ENCODE peak calls at places on chromosomes 16 and 17, in six cellular contexts. O, U, H, J, K and Z are unnamed samples.

GRCh38 chr17:68491864-68492263 is 20.4 kb upstream of the PRKAR1A start:
- DNase-seq in O (no peak), U (peak), H (no peak), J (peak), K (no peak), Z (no peak)

GRCh38 chr17:57096472-57097198 is 11.6 kb downstream of the AKAP1 start:
- DNase-seq in O (no peak), U (no peak), H (no peak), J (no peak), K (no peak), Z (no peak)

GRCh38 chr17:79306688-79307323 is 232.2 kb downstream of the ENGASE start:
- DNase-seq in O (peak), U (no peak), H (peak), J (peak), K (no peak), Z (no peak)

GRCh38 chr16:19095699-19096098 is 18.1 kb upstream of the ITPRIPL2 start:
- DNase-seq in O (peak), U (no peak), H (no peak), J (no peak), K (peak), Z (no peak)

GRCh38 chr17:41537990-41538389 is 9.9 kb upstream of the KRT19 start:
- DNase-seq in O (no peak), U (no peak), H (no peak), J (no peak), K (no peak), Z (peak)

GRCh38 chr17:7094661-7095064 is 14.6 kb upstream of the CLEC10A start:
- DNase-seq in O (peak), U (no peak), H (no peak), J (no peak), K (no peak), Z (no peak)

GRCh38 chr16:57281791-57282190 is 2.7 kb downstream of the PLLP start:
- DNase-seq in O (no peak), U (no peak), H (no peak), J (no peak), K (no peak), Z (no peak)

GRCh38 chr17:55496094-55496881 is 15.0 kb downstream of the SMIM36 start:
- DNase-seq in O (no peak), U (peak), H (no peak), J (no peak), K (peak), Z (peak)

GRCh38 chr16:27237229-27238015 is 31.1 kb downstream of the NSMCE1 start:
- DNase-seq in O (peak), U (no peak), H (no peak), J (no peak), K (peak), Z (peak)

GRCh38 chr16:57950382-57950781 is 20.5 kb downstream of the CNGB1 start:
- DNase-seq in O (no peak), U (no peak), H (no peak), J (no peak), K (no peak), Z (no peak)

GRCh38 chr17:79721993-79722671 is 8.6 kb upstream of the ENPP7 start:
- DNase-seq in O (no peak), U (no peak), H (no peak), J (no peak), K (no peak), Z (no peak)

GRCh38 chr17:50658602-50659001 is 23.9 kb downstream of the ABCC3 start:
- DNase-seq in O (no peak), U (no peak), H (no peak), J (no peak), K (no peak), Z (no peak)

GRCh38 chr17:53316073-53316472 is 506.7 kb upstream of the KIF2B start:
- DNase-seq in O (no peak), U (no peak), H (no peak), J (no peak), K (no peak), Z (no peak)

GRCh38 chr17:20276430-20276829 is 190.9 kb downstream of the LGALS9B start:
- DNase-seq in O (no peak), U (no peak), H (no peak), J (no peak), K (no peak), Z (no peak)

GRCh38 chr17:40548982-40549680 is 16.1 kb downstream of the CCR7 start:
- DNase-seq in O (peak), U (peak), H (no peak), J (no peak), K (peak), Z (peak)

GRCh38 chr16:1163567-1164055 is 10.7 kb downstream of the CACNA1H start:
- DNase-seq in O (no peak), U (no peak), H (no peak), J (no peak), K (peak), Z (no peak)

GRCh38 chr17:75110307-75110937 is 653 bp downstream of the ARMC7 start:
- DNase-seq in O (no peak), U (peak), H (no peak), J (no peak), K (no peak), Z (peak)

GRCh38 chr17:32158870-32159585 is 16.7 kb downstream of the RHOT1 start:
- DNase-seq in O (no peak), U (no peak), H (no peak), J (no peak), K (no peak), Z (no peak)

GRCh38 chr16:11333696-11334095 is 11.6 kb upstream of the RMI2 start:
- DNase-seq in O (no peak), U (no peak), H (no peak), J (no peak), K (peak), Z (no peak)

GRCh38 chr16:23280483-23280967 is 21.6 kb upstream of the SCNN1B start:
- DNase-seq in O (no peak), U (no peak), H (no peak), J (no peak), K (peak), Z (no peak)

GRCh38 chr16:47141773-47142468 is 1.8 kb downstream of the NETO2 start:
- DNase-seq in O (peak), U (peak), H (peak), J (peak), K (peak), Z (peak)

GRCh38 chr17:79078476-79079190 is 4.0 kb downstream of the ENGASE start:
- DNase-seq in O (no peak), U (peak), H (no peak), J (no peak), K (no peak), Z (no peak)

GRCh38 chr17:58329035-58329807 is 626 bp upstream of the TSPOAP1 start:
- DNase-seq in O (no peak), U (no peak), H (no peak), J (no peak), K (no peak), Z (no peak)

GRCh38 chr17:59634632-59635561 is 15.2 kb downstream of the CLTC start:
- DNase-seq in O (no peak), U (no peak), H (no peak), J (no peak), K (no peak), Z (no peak)

GRCh38 chr17:77110006-77110374 is 30.8 kb upstream of the SEC14L1 start:
- DNase-seq in O (no peak), U (no peak), H (no peak), J (peak), K (peak), Z (peak)

GRCh38 chr16:58515125-58515870 is at the start of gene SETD6:
- DNase-seq in O (peak), U (peak), H (peak), J (peak), K (peak), Z (peak)

GRCh38 chr16:85514601-85515318 is 98.4 kb upstream of the GSE1 start:
- DNase-seq in O (peak), U (peak), H (peak), J (peak), K (peak), Z (peak)

GRCh38 chr17:33016920-33017319 is 25.3 kb downstream of the SPACA3 start:
- DNase-seq in O (no peak), U (no peak), H (no peak), J (no peak), K (no peak), Z (no peak)

GRCh38 chr17:14135906-14136590 is 66.7 kb downstream of the COX10 start:
- DNase-seq in O (no peak), U (no peak), H (no peak), J (no peak), K (no peak), Z (no peak)

GRCh38 chr16:21611546-21612384 is 12.4 kb downstream of the METTL9 start:
- DNase-seq in O (no peak), U (no peak), H (no peak), J (no peak), K (no peak), Z (peak)

GRCh38 chr17:83152221-83152744 is 72.9 kb downstream of the METRNL start:
- DNase-seq in O (peak), U (no peak), H (no peak), J (no peak), K (no peak), Z (no peak)

GRCh38 chr17:80770881-80771611 is 220.6 kb upstream of the CHMP6 start:
- DNase-seq in O (no peak), U (no peak), H (no peak), J (no peak), K (no peak), Z (no peak)

GRCh38 chr17:70091681-70092080 is 16.7 kb downstream of the KCNJ16 start:
- DNase-seq in O (no peak), U (no peak), H (no peak), J (no peak), K (no peak), Z (peak)

GRCh38 chr17:75345514-75346167 is 56.4 kb upstream of the SLC25A19 start:
- DNase-seq in O (no peak), U (no peak), H (no peak), J (no peak), K (no peak), Z (no peak)

GRCh38 chr17:63996430-63997182 is 1.5 kb upstream of the PRR29 start:
- DNase-seq in O (peak), U (no peak), H (no peak), J (no peak), K (no peak), Z (no peak)

GRCh38 chr17:51467336-51467735 is 207.0 kb downstream of the UTP18 start:
- DNase-seq in O (no peak), U (no peak), H (no peak), J (no peak), K (no peak), Z (no peak)

GRCh38 chr17:68097161-68097805 is 61.7 kb downstream of the KPNA2 start:
- DNase-seq in O (no peak), U (no peak), H (no peak), J (no peak), K (no peak), Z (no peak)

GRCh38 chr16:14629612-14629918 is 495 bp downstream of the PARN start:
- DNase-seq in O (no peak), U (no peak), H (no peak), J (no peak), K (no peak), Z (no peak)

DNA sequence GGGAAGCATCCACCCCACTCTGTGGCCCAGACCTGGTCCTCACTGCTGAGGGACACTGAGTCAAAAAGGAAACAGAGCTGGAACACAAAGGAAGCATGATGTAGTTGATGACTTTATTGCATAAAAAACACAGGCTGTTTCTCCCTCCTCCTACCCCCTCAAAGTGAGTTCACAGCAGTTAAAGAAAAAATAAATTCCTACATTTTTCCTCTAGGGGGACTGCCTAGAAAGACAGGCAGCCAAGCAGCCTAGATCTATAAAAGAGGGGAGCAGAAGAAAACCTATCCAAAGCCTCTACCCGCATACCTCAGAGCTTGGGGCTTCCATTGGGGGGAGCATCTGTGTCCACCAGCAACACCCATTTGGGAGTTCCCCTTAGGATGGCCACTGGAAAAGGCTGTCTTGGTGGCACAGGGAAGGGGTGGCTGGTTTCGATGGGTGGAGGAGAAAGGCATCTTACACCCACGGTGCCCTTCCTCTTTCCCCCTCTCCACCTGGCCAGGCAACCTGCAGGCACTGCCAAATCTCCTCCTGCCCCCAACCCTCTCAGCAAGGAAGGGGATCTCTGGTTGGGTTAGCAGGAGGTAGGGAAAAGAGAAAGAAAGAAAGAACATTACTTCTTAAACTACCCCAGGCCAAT is 3.9 kb upstream of the SCRN2 start:
- DNase-seq in O (no peak), U (no peak), H (no peak), J (no peak), K (no peak), Z (peak)
- TF ChIP-seq CTCF in O (no peak), U (no peak), H (no peak), J (no peak), K (peak), Z (peak)

DNA sequence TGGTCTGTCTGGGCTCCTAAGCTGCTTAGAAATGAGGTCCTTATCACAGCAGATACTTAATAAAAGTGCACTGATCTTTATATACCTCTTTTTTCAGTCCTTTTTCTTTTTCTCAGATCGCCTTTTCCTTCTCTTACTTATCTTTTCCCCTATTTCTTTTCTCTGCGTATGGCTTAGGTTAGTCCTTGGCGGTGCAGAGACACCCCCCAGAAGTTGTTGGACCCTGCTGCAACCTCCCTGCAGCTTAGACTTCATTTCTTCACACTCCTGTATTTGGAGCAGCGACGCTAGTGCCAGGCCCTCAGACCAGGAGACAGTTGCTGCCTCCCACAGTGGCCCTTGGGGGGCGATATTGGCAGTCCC is 67.6 kb downstream of the CENPV start:
- DNase-seq in O (no peak), U (no peak), H (no peak), J (no peak), K (no peak), Z (no peak)
- H3K4me3 ChIP-seq in O (peak), U (no peak), H (peak), J (peak), K (no peak), Z (peak)

GRCh38 chr16:60755907-60756306 is 1280.3 kb downstream of the CDH8 start:
- DNase-seq in O (no peak), U (no peak), H (no peak), J (no peak), K (peak), Z (peak)
- TF ChIP-seq CTCF in O (no peak), U (no peak), H (no peak), J (peak), K (no peak), Z (peak)

GRCh38 chr16:67538666-67539101 is 10.1 kb downstream of the RIPOR1 start:
- DNase-seq in O (no peak), U (no peak), H (no peak), J (no peak), K (peak), Z (peak)
- H3K4me3 ChIP-seq in O (peak), U (peak), H (peak), J (peak), K (peak), Z (peak)

DNA sequence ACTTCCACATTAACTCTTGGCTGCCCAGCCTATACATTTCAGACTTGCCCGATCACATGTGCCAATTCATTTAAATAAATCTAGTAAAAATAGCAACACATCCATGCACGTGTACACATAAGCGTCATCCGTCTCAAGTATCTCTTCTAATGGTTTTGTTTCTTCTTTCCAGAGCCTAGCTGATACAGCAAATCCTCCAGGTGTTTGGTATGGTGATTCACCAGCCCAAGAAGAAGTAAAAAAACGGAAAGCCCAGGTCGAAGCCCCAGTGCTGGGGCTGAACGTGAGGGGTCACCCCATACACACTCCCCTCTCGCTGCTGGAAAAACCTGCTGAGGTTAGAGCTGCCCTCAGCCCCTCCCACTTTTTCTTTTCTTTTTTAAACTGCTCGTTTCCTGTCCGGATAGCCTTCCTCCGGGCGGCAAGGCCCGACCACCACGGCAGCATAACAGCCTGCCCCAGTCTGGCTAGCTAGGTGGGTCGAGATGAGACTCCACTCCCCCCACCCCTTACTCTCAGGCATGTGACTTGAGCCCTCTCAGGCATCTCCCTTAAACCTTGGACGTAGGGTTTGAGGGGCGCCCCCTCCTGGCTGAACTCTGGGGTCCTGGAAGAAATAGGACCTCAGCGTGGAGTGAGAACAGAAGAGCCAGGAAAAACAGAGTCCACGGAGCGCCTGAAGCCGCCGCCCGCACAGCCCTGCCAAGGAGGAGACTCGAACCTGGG is 13.9 kb upstream of the OR1F1 start:
- DNase-seq in O (no peak), U (no peak), H (no peak), J (no peak), K (no peak), Z (no peak)
- TF ChIP-seq CTCF in O (no peak), U (no peak), H (no peak), J (no peak), K (peak), Z (peak)

GRCh38 chr17:46770439-46770817 is 48.1 kb downstream of the WNT3 start:
- DNase-seq in O (no peak), U (no peak), H (no peak), J (no peak), K (no peak), Z (no peak)

GRCh38 chr17:46769531-46770438 is 48.7 kb downstream of the WNT3 start:
- DNase-seq in O (peak), U (peak), H (peak), J (no peak), K (no peak), Z (peak)

GRCh38 chr17:46771601-46772012 is 46.9 kb downstream of the WNT3 start:
- DNase-seq in O (no peak), U (no peak), H (no peak), J (no peak), K (peak), Z (peak)

GRCh38 chr17:46772013-46772878 is 46.2 kb downstream of the WNT3 start:
- DNase-seq in O (peak), U (peak), H (peak), J (no peak), K (no peak), Z (peak)

DNA sequence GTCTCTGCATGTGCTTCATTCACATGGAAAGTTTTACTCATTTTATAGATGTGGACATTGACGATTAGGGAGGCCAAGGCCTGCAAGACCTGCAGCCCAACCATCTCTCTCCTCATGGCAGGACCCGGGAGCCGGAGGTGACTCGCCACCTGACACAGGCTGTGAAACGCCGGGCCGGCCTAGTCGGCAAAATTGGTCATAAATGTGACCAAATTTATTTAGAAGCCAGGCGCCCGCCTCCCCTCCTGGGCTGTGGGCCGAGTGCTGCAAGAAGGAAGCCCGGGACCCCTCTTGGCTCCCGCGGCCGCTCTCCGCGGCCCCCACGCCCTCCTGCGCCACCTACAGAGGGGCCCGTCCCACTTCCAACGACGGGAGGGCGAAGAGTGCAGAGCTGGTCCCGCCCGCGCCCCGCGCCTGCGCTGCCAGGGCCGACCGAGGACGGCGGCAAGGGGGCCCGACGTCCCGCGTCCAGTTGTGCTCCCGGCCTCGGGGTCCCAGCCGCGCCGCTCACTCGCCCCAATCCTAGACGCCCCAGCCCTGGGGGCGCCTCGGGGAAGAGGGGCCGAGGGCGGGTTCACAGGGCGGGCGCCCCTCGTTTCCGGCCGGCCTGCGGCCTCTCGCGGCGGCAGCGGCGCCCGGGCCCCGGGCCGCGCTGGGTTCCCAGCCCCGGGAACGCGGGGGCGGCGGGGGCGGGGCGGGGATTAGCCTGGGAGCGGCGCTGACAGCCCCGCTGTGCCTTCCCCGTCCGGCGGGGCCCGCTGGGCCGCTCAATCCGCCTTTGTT is 47.5 kb downstream of the WNT3 start:
- DNase-seq in O (peak), U (peak), H (peak), J (no peak), K (peak), Z (peak)
- H3K4me3 ChIP-seq in O (peak), U (peak), H (peak), J (peak), K (peak), Z (peak)

GRCh38 chr16:70438983-70439862 is at the start of gene ST3GAL2:
- DNase-seq in O (peak), U (peak), H (peak), J (peak), K (peak), Z (peak)
- TF ChIP-seq CTCF in O (no peak), U (no peak), H (no peak), J (peak), K (no peak), Z (no peak)